ENCODE peak calls at places on chromosomes 3 and 15, in six cellular contexts. Q is endothelial cell, N is progenitor cell of endocrine pancreas, U is GM23338, I is GM12864, V is osteocyte. S is an unnamed sample.

GRCh38 chr3:102161362-102162006 is 273.3 kb upstream of the ZPLD1 start:
- DNase-seq in Q (no peak), N (no peak), U (no peak), I (no peak), V (no peak), S (no peak)

GRCh38 chr3:14429237-14429636 is 26.8 kb downstream of the SLC6A6 start:
- DNase-seq in Q (no peak), N (no peak), U (no peak), I (no peak), V (no peak), S (no peak)

GRCh38 chr3:140187648-140188221 is 252.8 kb downstream of the CLSTN2 start:
- DNase-seq in Q (no peak), N (no peak), U (no peak), I (no peak), V (no peak), S (no peak)

GRCh38 chr3:30073622-30074021 is 532.8 kb upstream of the TGFBR2 start:
- DNase-seq in Q (no peak), N (no peak), U (no peak), I (no peak), V (no peak), S (no peak)

GRCh38 chr3:129317014-129317771 is 38.5 kb downstream of the HMCES start:
- DNase-seq in Q (no peak), N (no peak), U (no peak), I (no peak), V (no peak), S (peak; percentile 68)

GRCh38 chr3:15660055-15660940 is 58.8 kb downstream of the BTD start:
- DNase-seq in Q (no peak), N (no peak), U (no peak), I (no peak), V (no peak), S (no peak)

GRCh38 chr3:33636125-33636855 is 81.8 kb downstream of the CLASP2 start:
- DNase-seq in Q (peak; percentile 26), N (no peak), U (peak; percentile 86), I (peak; percentile 33), V (no peak), S (no peak)

GRCh38 chr3:114707225-114707860 is 413.5 kb downstream of the TIGIT start:
- DNase-seq in Q (no peak), N (no peak), U (no peak), I (no peak), V (no peak), S (no peak)

GRCh38 chr3:64792458-64792857 is 104.7 kb upstream of the ADAMTS9 start:
- DNase-seq in Q (no peak), N (no peak), U (no peak), I (no peak), V (no peak), S (no peak)

GRCh38 chr3:123713211-123713610 is 128.4 kb upstream of the HACD2 start:
- DNase-seq in Q (no peak), N (no peak), U (no peak), I (no peak), V (no peak), S (peak; percentile 56)
- TF ChIP-seq CTCF in Q (no peak), N (no peak), U (no peak), I (no peak), V (no peak), S (no peak)

DNA sequence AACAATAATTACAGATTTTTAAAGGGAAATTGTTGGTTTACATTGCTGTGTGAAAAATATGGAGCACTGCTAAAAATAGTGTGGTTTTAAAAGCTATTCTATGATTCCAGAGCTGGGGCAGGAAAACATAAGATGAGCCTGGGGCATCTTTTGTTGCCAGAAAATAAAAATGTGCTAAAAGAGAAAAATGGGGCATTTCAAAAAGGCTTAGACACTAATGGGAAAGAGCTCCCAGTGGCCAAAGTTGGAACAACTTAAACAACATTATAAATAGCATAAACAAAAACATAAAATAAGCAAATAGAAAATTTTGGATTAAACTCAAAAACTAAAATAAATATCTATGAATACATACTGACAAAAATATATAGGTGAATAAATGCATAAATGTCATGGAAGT is 478.9 kb downstream of the NLGN1 start:
- DNase-seq in Q (no peak), N (no peak), U (peak; percentile 34), I (no peak), V (no peak), S (no peak)
- TF ChIP-seq CTCF in Q (peak; percentile 69), N (peak; percentile 38), U (peak; percentile 50), I (no peak), V (peak; percentile 50), S (peak; percentile 72)

GRCh38 chr3:176359211-176359610 is 838.1 kb downstream of the TBL1XR1 start:
- DNase-seq in Q (no peak), N (no peak), U (peak; percentile 46), I (no peak), V (no peak), S (no peak)
- TF ChIP-seq CTCF in Q (no peak), N (peak; percentile 39), U (peak; percentile 46), I (no peak), V (peak; percentile 20), S (peak; percentile 59)

GRCh38 chr15:23039151-23039916 is at the start of gene TUBGCP5:
- DNase-seq in Q (peak; percentile 100), N (peak; percentile 99), U (peak; percentile 98), I (peak; percentile 96), V (peak; percentile 100), S (peak; percentile 99)
- TF ChIP-seq CTCF in Q (no peak), N (peak; percentile 37), U (no peak), I (peak; percentile 32), V (peak; percentile 42), S (peak; percentile 69)

GRCh38 chr3:84977021-84977420 is 18.2 kb downstream of the CADM2 start:
- DNase-seq in Q (no peak), N (no peak), U (no peak), I (no peak), V (no peak), S (no peak)

GRCh38 chr3:84980011-84980410 is 21.2 kb downstream of the CADM2 start:
- DNase-seq in Q (no peak), N (no peak), U (no peak), I (no peak), V (no peak), S (no peak)

GRCh38 chr3:84968701-84969235 is 10.0 kb downstream of the CADM2 start:
- DNase-seq in Q (no peak), N (no peak), U (no peak), I (no peak), V (no peak), S (no peak)

GRCh38 chr3:84978833-84979232 is 20.0 kb downstream of the CADM2 start:
- DNase-seq in Q (no peak), N (no peak), U (no peak), I (no peak), V (no peak), S (no peak)

DNA sequence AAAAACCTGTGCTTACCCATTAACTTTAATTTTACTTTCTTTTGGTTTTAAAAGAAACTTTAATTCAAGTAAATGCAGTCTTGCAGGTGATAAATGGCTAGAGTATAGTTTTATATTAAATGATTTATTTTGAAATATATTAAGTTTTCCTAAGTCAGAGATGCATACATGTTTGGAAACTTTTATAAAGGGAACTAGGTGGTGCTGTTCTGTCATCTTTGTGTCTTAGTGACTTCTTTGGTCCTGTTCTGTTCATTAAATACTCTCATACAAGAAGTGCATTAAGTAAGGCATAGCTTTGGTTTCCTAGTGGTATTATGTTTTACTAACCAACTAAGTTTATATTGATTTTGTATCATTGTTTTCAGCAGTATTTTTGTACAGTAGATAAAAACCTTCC is 15.6 kb downstream of the CADM2 start:
- DNase-seq in Q (no peak), N (no peak), U (no peak), I (no peak), V (no peak), S (no peak)
- TF ChIP-seq CTCF in Q (no peak), N (no peak), U (no peak), I (no peak), V (peak; percentile 31), S (no peak)

GRCh38 chr3:53641397-53641796 is 147.0 kb downstream of the CACNA1D start:
- DNase-seq in Q (no peak), N (no peak), U (no peak), I (no peak), V (no peak), S (no peak)
- TF ChIP-seq CTCF in Q (no peak), N (no peak), U (no peak), I (no peak), V (no peak), S (no peak)

GRCh38 chr3:189272500-189273119 is 100.8 kb downstream of the TPRG1 start:
- DNase-seq in Q (peak; percentile 9), N (no peak), U (peak; percentile 75), I (no peak), V (no peak), S (no peak)
- TF ChIP-seq CTCF in Q (peak; percentile 40), N (peak; percentile 65), U (peak; percentile 82), I (peak; percentile 56), V (peak; percentile 55), S (peak; percentile 67)

GRCh38 chr15:99989095-99989494 is 255.9 kb upstream of the LYSMD4 start:
- DNase-seq in Q (no peak), N (no peak), U (no peak), I (no peak), V (no peak), S (no peak)
- TF ChIP-seq CTCF in Q (no peak), N (no peak), U (no peak), I (no peak), V (no peak), S (no peak)

DNA sequence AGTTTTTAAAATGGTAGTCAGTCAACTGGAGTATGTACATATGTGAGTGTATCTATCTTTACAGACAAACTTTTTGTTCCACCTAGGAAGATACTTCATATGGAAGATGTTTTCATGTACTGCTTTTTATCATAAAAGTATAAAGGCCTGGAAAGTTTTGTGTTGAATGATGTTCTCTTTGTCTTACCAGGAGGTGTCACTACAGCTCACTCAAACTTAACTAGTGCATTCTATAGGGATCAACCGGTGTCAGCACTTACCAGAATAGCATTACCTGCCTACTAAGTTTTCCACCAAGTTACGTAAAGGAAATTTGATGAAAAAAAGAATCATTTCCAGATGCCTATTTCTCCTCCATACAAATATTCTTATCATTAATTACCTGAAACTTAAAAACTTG is 522.6 kb upstream of the SEMA6D start:
- DNase-seq in Q (no peak), N (no peak), U (peak; percentile 59), I (no peak), V (no peak), S (no peak)
- TF ChIP-seq CTCF in Q (no peak), N (peak; percentile 43), U (peak; percentile 51), I (no peak), V (peak; percentile 54), S (peak; percentile 61)

GRCh38 chr3:39107056-39107873 is at the start of the genes GORASP1 and TTC21A:
- DNase-seq in Q (peak; percentile 77), N (peak; percentile 65), U (peak; percentile 92), I (no peak), V (peak; percentile 92), S (peak; percentile 84)
- TF ChIP-seq CTCF in Q (no peak), N (peak; percentile 17), U (no peak), I (no peak), V (no peak), S (no peak)

S was measured in type B pancreatic cell.